ENCODE peak calls at places on chromosomes 7 and 10, in four cellular contexts. U, A, N and G are unnamed samples.

GRCh38 chr10:130121486-130122079 is 11.0 kb upstream of the C10orf143 start:
- DNase-seq in U (no peak), N (no peak), A (no peak), G (no peak)

GRCh38 chr7:149562602-149563001 is 65.0 kb upstream of the ZNF746 start:
- DNase-seq in A (peak), N (no peak), U (peak), G (no peak)

GRCh38 chr10:17368708-17369272 is 85.6 kb downstream of the ST8SIA6 start:
- DNase-seq in A (peak), U (no peak), N (no peak), G (peak)

GRCh38 chr7:134945711-134946110 is 40.6 kb upstream of the AGBL3 start:
- DNase-seq in N (no peak), A (no peak), U (no peak), G (no peak)

GRCh38 chr7:86600506-86601290 is 43.0 kb upstream of the GRM3 start:
- DNase-seq in U (no peak), A (no peak), N (no peak), G (no peak)

GRCh38 chr7:155459133-155459866 is 1.4 kb downstream of the EN2 start:
- DNase-seq in N (no peak), A (no peak), U (no peak), G (no peak)

GRCh38 chr10:49742683-49743463 is 19.2 kb downstream of the OGDHL start:
- DNase-seq in A (no peak), N (no peak), U (no peak), G (no peak)

GRCh38 chr7:34747842-34748241 is 89.8 kb downstream of the NPSR1 start:
- DNase-seq in N (no peak), U (no peak), A (peak), G (no peak)

GRCh38 chr10:79028456-79029010 is 40.2 kb upstream of the ZMIZ1 start:
- DNase-seq in N (no peak), U (no peak), A (no peak), G (no peak)

GRCh38 chr10:6786579-6787031 is 206.5 kb upstream of the PRKCQ start:
- DNase-seq in A (no peak), U (peak), N (peak), G (peak)

GRCh38 chr7:75996476-75996875 is 2.1 kb upstream of the TMEM120A start:
- DNase-seq in N (no peak), U (no peak), A (no peak), G (no peak)

GRCh38 chr7:22173884-22174573 is 182.9 kb downstream of the RAPGEF5 start:
- DNase-seq in A (peak), N (no peak), U (no peak), G (peak)

GRCh38 chr7:106871793-106872571 is 6.9 kb downstream of the PIK3CG start:
- DNase-seq in N (no peak), U (no peak), A (no peak), G (no peak)

GRCh38 chr7:143382791-143383641 is 1.9 kb downstream of the ZYX start:
- DNase-seq in U (no peak), A (no peak), N (no peak), G (no peak)
- H3K27ac ChIP-seq in U (peak), A (no peak), N (no peak), G (peak)

GRCh38 chr7:45069444-45070253 is 19.1 kb downstream of the NACAD start:
- DNase-seq in N (no peak), A (no peak), U (no peak), G (no peak)
- TF ChIP-seq CTCF in N (no peak), A (no peak), U (no peak), G (no peak)

DNA sequence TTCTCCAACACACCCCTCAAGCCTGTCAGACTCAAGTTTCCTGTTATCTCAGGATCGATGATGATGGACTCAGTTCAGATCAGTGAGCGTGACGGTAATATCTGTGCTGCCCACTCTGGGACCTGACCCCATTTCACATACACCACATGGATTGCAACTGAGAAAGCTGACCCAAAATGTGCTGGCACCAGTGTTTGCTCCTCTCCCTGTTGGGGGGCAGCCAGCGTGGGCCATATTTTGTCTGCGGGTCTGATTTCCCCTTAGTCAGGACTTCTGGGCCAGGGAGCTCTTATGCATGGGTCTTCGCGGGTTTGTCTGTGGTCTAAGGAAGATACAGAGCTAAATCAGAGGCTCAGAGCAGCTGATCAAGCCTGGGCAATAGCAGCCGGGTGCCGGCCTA is 42.6 kb upstream of the TRIM8 start:
- DNase-seq in A (no peak), U (no peak), N (no peak), G (no peak)
- H3K27ac ChIP-seq in A (no peak), U (peak), N (no peak), G (no peak)

DNA sequence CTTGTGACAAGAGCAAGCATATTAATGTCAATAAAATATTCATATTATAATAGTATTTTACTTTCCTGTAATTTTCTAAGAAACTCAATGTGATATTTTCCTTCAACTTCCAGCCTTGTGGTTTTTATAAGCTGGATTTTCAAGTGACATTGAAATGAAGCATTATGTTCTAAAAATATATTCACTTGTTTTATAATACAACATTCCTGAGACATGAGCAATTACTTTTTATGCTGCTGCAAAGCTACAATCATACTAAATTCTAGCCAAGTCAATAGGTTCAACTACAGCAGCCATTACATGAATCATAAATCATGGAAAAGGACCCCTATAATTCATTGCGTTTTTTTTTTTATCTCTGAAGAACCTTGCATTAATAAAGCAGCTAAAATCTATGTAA is 132.8 kb downstream of the GNAT3 start:
- DNase-seq in N (peak), A (peak), U (peak), G (peak)
- TF ChIP-seq CTCF in N (no peak), A (no peak), U (no peak), G (no peak)

GRCh38 chr7:139682136-139683013 is 95.4 kb downstream of the HIPK2 start:
- DNase-seq in U (peak), N (no peak), A (peak), G (no peak)
- H3K27ac ChIP-seq in U (peak), N (no peak), A (peak), G (peak)

DNA sequence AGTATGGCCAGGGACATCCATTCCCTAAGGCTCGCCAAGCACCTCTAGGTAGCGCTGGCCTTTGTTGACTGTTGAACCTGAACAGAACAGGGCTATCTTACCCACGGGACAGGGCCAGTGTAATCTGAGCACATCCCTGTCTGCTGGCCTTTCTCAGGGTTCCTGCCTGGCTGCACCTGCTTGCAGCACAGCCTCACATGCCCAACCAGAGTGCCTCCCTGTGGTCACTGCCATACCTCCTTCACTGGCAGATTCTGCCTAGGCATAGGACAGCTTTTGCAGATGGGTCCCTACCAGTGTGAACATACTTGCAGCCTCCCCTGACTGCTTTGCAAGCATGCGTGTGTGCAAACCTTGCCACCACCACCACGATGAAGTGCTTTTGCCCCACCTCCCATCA is 15.8 kb upstream of the LIPN start:
- DNase-seq in A (no peak), U (no peak), N (no peak), G (no peak)
- TF ChIP-seq CTCF in A (no peak), U (no peak), N (no peak), G (no peak)

GRCh38 chr10:44044549-44044948 is 340.3 kb downstream of the CXCL12 start:
- DNase-seq in A (no peak), N (no peak), U (no peak), G (no peak)
- H3K27ac ChIP-seq in A (no peak), N (no peak), U (no peak), G (no peak)